ENCODE peak calls at places on chromosomes 3 and 15, in four cellular contexts. D, F, I and K are unnamed samples.

GRCh38 chr15:85828869-85829268 is 34.1 kb upstream of the KLHL25 start:
- DNase-seq in F (no peak), D (no peak), I (no peak), K (no peak)

GRCh38 chr3:142896996-142897395 is 8.1 kb upstream of the PCOLCE2 start:
- DNase-seq in D (no peak), I (peak; percentile 51), F (no peak), K (peak; percentile 66)

GRCh38 chr15:29822685-29823459 is 604 bp upstream of the TJP1 start:
- DNase-seq in F (peak; percentile 82), D (peak; percentile 68), I (peak; percentile 67), K (no peak)

GRCh38 chr3:32399030-32399620 is 7.5 kb downstream of the CMTM7 start:
- DNase-seq in I (peak; percentile 88), F (no peak), D (no peak), K (no peak)

GRCh38 chr3:146189519-146190173 is 28.7 kb upstream of the PLOD2 start:
- DNase-seq in D (no peak), I (peak; percentile 90), F (no peak), K (no peak)

GRCh38 chr3:160999268-160999667 is 105.9 kb downstream of the B3GALNT1 start:
- DNase-seq in I (peak; percentile 75), D (no peak), F (no peak), K (no peak)

GRCh38 chr3:190326930-190327329 is 4.7 kb upstream of the CLDN1 start:
- DNase-seq in I (peak; percentile 22), D (peak; percentile 13), F (no peak), K (no peak)

GRCh38 chr3:141476033-141476432 is 10.8 kb upstream of the RASA2 start:
- DNase-seq in D (no peak), F (no peak), I (no peak), K (no peak)

GRCh38 chr3:8320711-8321458 is 180.7 kb upstream of the LMCD1 start:
- DNase-seq in I (no peak), D (no peak), F (no peak), K (no peak)

GRCh38 chr15:34726407-34727100 is 28.2 kb downstream of the GJD2 start:
- DNase-seq in F (no peak), D (no peak), I (no peak), K (no peak)

GRCh38 chr3:149258298-149258697 is 36.7 kb upstream of the CP start:
- DNase-seq in F (no peak), D (peak; percentile 42), I (no peak), K (no peak)

GRCh38 chr3:131794766-131795381 is 239.9 kb downstream of the CPNE4 start:
- DNase-seq in F (no peak), D (peak; percentile 24), I (peak; percentile 76), K (no peak)

GRCh38 chr3:129034650-129035049 is 25.9 kb upstream of the GP9 start:
- DNase-seq in I (no peak), F (no peak), D (no peak), K (no peak)

GRCh38 chr15:75775296-75776074 is 62.8 kb upstream of the CSPG4 start:
- DNase-seq in F (no peak), D (no peak), I (no peak), K (no peak)

GRCh38 chr3:106792716-106793115 is 584.5 kb upstream of the CCDC54 start:
- DNase-seq in D (no peak), I (no peak), F (no peak), K (no peak)

GRCh38 chr15:71083349-71083748 is 31.9 kb upstream of the THSD4 start:
- DNase-seq in D (peak; percentile 44), F (peak; percentile 80), I (no peak), K (no peak)

GRCh38 chr3:27666708-27667107 is 55.4 kb downstream of the EOMES start:
- DNase-seq in F (peak; percentile 93), D (peak; percentile 47), I (no peak), K (no peak)

GRCh38 chr3:21506061-21506460 is 244.9 kb downstream of the ZNF385D start:
- DNase-seq in F (no peak), D (no peak), I (no peak), K (no peak)

GRCh38 chr3:14703791-14704190 is 28.9 kb downstream of the C3orf20 start:
- DNase-seq in I (no peak), D (no peak), F (no peak), K (no peak)

GRCh38 chr3:132228923-132229322 is 88.3 kb upstream of the ACP3 start:
- DNase-seq in D (no peak), I (peak; percentile 43), F (no peak), K (no peak)

GRCh38 chr3:168476360-168476980 is 380.7 kb upstream of the GOLIM4 start:
- DNase-seq in F (no peak), I (no peak), D (no peak), K (no peak)

GRCh38 chr15:96053039-96054021 is 277.2 kb upstream of the NR2F2 start:
- DNase-seq in F (no peak), D (peak; percentile 52), I (peak; percentile 12), K (no peak)

GRCh38 chr3:161208931-161209330 is 12.2 kb upstream of the NMD3 start:
- DNase-seq in F (no peak), D (no peak), I (peak; percentile 12), K (no peak)

GRCh38 chr15:25250011-25250596 is 188.7 kb downstream of the UBE3A start:
- DNase-seq in F (peak; percentile 29), D (no peak), I (no peak), K (no peak)

GRCh38 chr15:97235285-97235985 is 725.1 kb upstream of the ARRDC4 start:
- DNase-seq in I (peak; percentile 70), D (peak; percentile 19), F (no peak), K (no peak)

GRCh38 chr15:62165029-62165792 is at the start of gene C2CD4B:
- DNase-seq in I (no peak), F (no peak), D (peak; percentile 84), K (no peak)

GRCh38 chr3:33196538-33196937 is 22.1 kb downstream of the SUSD5 start:
- DNase-seq in I (no peak), D (no peak), F (no peak), K (no peak)

DNA sequence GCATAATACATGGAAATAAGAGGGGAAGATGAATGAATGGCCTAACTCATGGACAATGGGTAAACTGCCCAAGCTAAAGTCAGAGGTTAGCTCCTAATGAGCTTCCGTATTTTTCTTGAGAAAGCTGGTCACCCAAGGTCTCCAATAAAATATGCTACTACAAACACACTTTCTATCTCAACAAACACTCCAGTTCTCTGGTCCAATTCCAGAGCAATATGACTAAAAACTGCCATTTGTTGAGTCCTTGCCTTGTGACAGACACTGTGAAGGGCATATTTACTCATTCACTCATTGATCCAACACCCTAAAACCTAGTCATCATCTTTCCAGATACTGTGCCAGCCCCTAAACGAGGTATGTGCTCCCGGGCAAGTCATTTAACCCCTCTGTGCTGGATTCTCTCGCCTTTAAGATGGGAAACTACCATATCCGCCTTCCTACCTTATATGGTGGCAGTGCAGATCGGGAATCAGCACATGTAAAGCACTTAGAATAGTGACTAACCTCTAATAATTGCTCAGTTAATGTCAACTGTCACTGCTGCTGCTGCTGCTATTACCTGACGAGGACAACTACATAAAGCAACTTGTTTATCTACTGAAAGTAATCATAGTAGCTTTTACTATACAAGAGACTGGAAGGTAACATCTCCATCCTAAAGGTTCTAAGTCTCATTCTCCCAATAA is 89.0 kb downstream of the XXYLT1 start:
- DNase-seq in D (no peak), F (no peak), I (peak; percentile 32), K (no peak)
- H3K27ac ChIP-seq in D (peak overlapping the region; percentile 21), F (no peak overlapping the region), I (peak overlapping the region; percentile 10), K (peak overlapping the region; percentile 12)

GRCh38 chr15:60119101-60119500 is 115.0 kb downstream of the FOXB1 start:
- DNase-seq in D (no peak), F (no peak), I (no peak), K (no peak)

GRCh38 chr15:60118146-60118545 is 114.0 kb downstream of the FOXB1 start:
- DNase-seq in I (no peak), F (no peak), D (no peak), K (no peak)

GRCh38 chr15:60118564-60119080 is 114.5 kb downstream of the FOXB1 start:
- DNase-seq in F (no peak), D (no peak), I (no peak), K (no peak)

GRCh38 chr15:60121845-60122244 is 117.7 kb downstream of the FOXB1 start:
- DNase-seq in F (no peak), I (peak; percentile 24), D (no peak), K (no peak)

DNA sequence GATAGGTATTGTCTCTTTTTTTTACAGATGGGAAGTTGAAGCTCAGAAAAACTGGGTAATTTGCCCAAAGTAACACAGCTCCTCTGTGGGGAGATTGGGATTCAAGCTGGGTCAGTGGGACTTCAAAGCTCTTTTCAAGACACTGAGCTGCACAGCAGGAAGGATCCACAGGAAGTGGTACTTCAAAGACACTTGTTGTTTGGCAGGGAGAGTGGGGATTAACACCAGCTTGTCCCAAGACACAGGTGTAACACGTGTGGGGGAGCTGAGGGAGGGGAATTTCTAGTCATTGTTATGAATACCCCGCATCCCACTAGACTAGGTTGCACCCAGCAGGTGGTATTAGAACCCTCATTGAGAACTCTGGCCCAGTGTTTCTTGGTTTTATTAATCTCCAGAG is 116.0 kb downstream of the FOXB1 start:
- DNase-seq in D (no peak), I (no peak), F (no peak), K (no peak)
- H3K27ac ChIP-seq in D (no peak overlapping the region), I (no peak overlapping the region), F (no peak overlapping the region), K (no peak overlapping the region)

DNA sequence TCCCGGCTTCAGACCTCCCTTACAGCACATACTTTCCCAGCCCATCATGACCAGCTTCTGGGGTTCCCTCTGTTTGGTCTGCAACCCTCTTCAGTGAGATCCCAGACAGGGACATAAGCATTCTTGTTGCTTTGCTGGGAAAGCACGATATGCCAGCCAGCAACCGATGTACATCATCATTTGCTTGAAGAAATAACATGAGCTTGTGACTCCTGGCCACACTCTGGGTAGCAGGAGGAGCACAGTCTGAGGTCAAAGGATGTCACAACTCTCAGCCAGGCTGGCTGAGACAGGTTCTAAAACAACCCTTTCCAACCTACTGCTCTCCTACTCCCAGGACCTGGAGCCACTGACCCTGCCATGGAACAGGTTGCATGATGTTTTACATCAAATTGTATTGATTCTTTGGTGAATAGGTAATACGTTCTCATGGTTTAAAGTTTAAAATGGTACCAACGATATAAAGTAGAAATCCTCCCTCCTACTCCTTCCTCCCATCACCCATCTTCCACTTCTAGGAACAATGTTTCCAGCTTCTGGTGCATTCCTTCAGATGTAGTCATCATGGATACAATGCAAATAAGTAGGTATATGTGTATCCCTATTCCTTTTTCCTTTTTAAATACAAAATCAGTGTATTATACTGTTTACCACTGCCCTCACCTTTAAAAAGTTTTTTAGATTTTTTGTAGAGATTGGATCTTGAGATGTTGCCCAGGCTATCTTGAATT is 190.3 kb downstream of the OPA1 start:
- DNase-seq in I (peak; percentile 73), D (no peak), F (no peak), K (no peak)
- H3K27ac ChIP-seq in I (no peak overlapping the region), D (no peak overlapping the region), F (no peak overlapping the region), K (peak overlapping the region; percentile 91)

GRCh38 chr3:114651555-114651954 is 357.7 kb downstream of the TIGIT start:
- DNase-seq in F (no peak), I (no peak), D (no peak), K (no peak)

GRCh38 chr3:114646521-114646920 is 352.7 kb downstream of the TIGIT start:
- DNase-seq in I (no peak), F (no peak), D (no peak), K (no peak)

GRCh38 chr3:114645392-114645791 is 351.6 kb downstream of the TIGIT start:
- DNase-seq in I (no peak), D (no peak), F (no peak), K (no peak)

GRCh38 chr3:114650808-114651207 is 357.0 kb downstream of the TIGIT start:
- DNase-seq in I (peak; percentile 31), F (no peak), D (no peak), K (no peak)

GRCh38 chr3:114649331-114649730 is 355.5 kb downstream of the TIGIT start:
- DNase-seq in F (no peak), D (no peak), I (peak; percentile 56), K (peak; percentile 71)
- H3K27ac ChIP-seq in F (no peak overlapping the region), D (peak overlapping the region; percentile 63), I (no peak overlapping the region), K (peak overlapping the region; percentile 90)